ENCODE peak calls at places on chromosomes 1 and 21, in four cellular contexts. K is right cardiac atrium, Q is uterus, U is tibial artery. M is an unnamed sample.

GRCh38 chr1:7886346-7886745 is 33.5 kb upstream of the UTS2 start:
- DNase-seq in K (no peak), Q (no peak), U (no peak), M (no peak)

GRCh38 chr1:237154173-237154572 is 112.2 kb downstream of the RYR2 start:
- DNase-seq in K (no peak), Q (no peak), U (no peak), M (no peak)

GRCh38 chr1:218624051-218624450 is 278.9 kb downstream of the TGFB2 start:
- DNase-seq in K (no peak), Q (no peak), U (no peak), M (no peak)

GRCh38 chr21:42117229-42118048 is 46.3 kb downstream of the UMODL1 start:
- DNase-seq in K (peak), Q (peak), U (peak), M (peak)

GRCh38 chr1:226551299-226551698 is 2.7 kb downstream of the STUM start:
- DNase-seq in K (no peak), Q (no peak), U (peak), M (no peak)

GRCh38 chr1:46937270-46937669 is 4.0 kb downstream of the CYP4A11 start:
- DNase-seq in K (no peak), Q (no peak), U (no peak), M (no peak)

GRCh38 chr1:1348420-1349255 is 580 bp downstream of the DVL1 start:
- DNase-seq in K (peak), Q (no peak), U (no peak), M (peak)

GRCh38 chr1:233127157-233127556 is 168.4 kb downstream of the PCNX2 start:
- DNase-seq in K (no peak), Q (no peak), U (no peak), M (no peak)

DNA sequence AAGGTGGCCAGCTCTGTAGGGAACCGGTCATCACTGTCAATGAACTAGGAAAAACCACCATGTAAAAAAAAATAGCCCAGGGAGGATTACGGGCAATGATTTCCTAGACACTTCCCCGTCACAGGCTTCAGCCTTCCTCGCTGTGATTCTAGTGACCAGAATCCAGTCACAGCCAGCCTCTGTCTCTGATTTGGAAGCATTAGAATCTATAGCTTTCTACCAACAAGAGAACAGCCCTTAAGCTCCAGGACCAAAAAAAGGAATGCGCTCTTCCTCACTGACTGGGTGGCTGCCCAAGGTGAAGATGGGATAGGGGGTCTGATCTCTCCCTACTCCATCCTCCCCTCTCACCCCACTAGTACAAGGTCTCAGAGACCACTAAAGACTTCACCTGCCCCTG is 67.2 kb downstream of the TEX35 start:
- DNase-seq in K (no peak), Q (no peak), U (no peak), M (no peak)
- H3K27ac ChIP-seq in K (no peak), Q (no peak), U (no peak), M (peak)

GRCh38 chr1:30407862-30408580 is 315.4 kb downstream of the MATN1 start:
- DNase-seq in K (no peak), Q (peak), U (peak), M (peak)
- H3K27ac ChIP-seq in K (no peak), Q (no peak), U (no peak), M (no peak)

DNA sequence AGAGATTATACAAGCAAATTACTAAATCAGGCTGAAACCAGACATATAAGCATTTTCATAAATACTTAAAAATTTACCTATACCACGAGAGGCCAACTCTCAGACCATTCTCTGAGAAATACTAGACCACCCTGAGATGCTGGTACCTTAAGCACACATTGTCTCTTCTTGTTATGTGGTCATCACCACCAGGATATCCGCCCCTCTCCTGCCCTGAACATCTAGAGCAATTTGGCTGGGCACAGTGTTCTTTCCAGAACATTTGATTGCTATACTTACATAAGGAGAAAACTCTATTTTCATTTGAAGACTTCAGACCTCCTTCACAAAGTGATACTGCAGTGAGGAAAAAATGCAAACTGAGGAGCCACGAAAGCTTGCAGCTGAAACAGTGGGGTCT is 36.2 kb upstream of the DUSP10 start:
- DNase-seq in K (no peak), Q (no peak), U (no peak), M (no peak)
- H3K27ac ChIP-seq in K (no peak), Q (no peak), U (no peak), M (peak)

GRCh38 chr1:77354996-77355395 is 73.2 kb downstream of the AK5 start:
- DNase-seq in K (no peak), Q (no peak), U (no peak), M (no peak)

GRCh38 chr1:77350012-77350411 is 68.2 kb downstream of the AK5 start:
- DNase-seq in K (no peak), Q (no peak), U (no peak), M (no peak)

GRCh38 chr1:77349275-77349674 is 67.5 kb downstream of the AK5 start:
- DNase-seq in K (no peak), Q (no peak), U (no peak), M (no peak)

GRCh38 chr1:77360256-77360655 is 78.4 kb downstream of the AK5 start:
- DNase-seq in K (no peak), Q (no peak), U (no peak), M (no peak)

GRCh38 chr1:77354536-77354935 is 72.7 kb downstream of the AK5 start:
- DNase-seq in K (no peak), Q (no peak), U (no peak), M (no peak)
- H3K27ac ChIP-seq in K (no peak), Q (no peak), U (no peak), M (no peak)

GRCh38 chr1:207055386-207056001 is 2.4 kb downstream of the PFKFB2 start:
- DNase-seq in K (no peak), Q (no peak), U (no peak), M (no peak)

GRCh38 chr1:207058878-207059867 is 6.1 kb downstream of the PFKFB2 start:
- DNase-seq in K (no peak), Q (no peak), U (no peak), M (no peak)

GRCh38 chr1:207054476-207054875 is 1.4 kb downstream of the PFKFB2 start:
- DNase-seq in K (no peak), Q (no peak), U (no peak), M (no peak)

GRCh38 chr1:207058252-207058651 is 5.2 kb downstream of the PFKFB2 start:
- DNase-seq in K (no peak), Q (no peak), U (no peak), M (no peak)

DNA sequence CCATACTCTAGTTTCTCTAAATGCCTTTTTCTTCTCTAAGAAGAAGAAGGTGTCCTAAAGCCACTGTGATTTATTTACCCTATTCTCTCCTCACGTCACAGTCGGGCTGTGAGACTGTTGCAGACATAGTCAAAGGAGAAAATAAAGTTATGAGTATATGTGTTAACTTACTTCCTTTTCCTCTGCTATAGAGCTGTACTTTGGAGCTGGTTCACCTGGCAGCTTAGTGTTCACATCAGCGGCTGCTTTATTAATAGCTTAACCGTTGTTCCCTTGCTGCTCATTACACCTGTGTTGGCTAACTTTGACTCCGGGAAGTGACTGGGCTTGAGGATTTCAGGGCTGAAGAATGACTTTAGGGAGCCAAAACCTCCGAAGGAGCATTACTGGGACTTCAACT is 3.6 kb downstream of the PFKFB2 start:
- DNase-seq in K (no peak), Q (no peak), U (no peak), M (no peak)
- H3K27ac ChIP-seq in K (no peak), Q (no peak), U (no peak), M (no peak)